ENCODE peak calls at places on chromosomes 7 and 10, in ten cellular contexts. V, Y, T, N, U, K, S, G, W and H are unnamed samples. For H3K4me1, the result is how much of the 10 kb centered on the place peaks cover.

GRCh38 chr7:24435002-24435401 is 138.2 kb upstream of the PALS2 start:
- DNase-seq in V (no peak), Y (no peak), T (no peak), N (no peak), U (no peak), K (no peak), S (peak), G (no peak), W (no peak), H (no peak)

GRCh38 chr10:16945566-16945965 is 128.3 kb upstream of the RSU1 start:
- DNase-seq in V (no peak), Y (no peak), T (no peak), N (no peak), U (no peak), K (no peak), S (no peak), G (no peak), W (no peak), H (no peak)

GRCh38 chr7:32335107-32335506 is 155.1 kb downstream of the LSM5 start:
- DNase-seq in V (no peak), Y (no peak), T (no peak), N (no peak), U (peak), K (no peak), S (no peak), G (no peak), W (no peak), H (no peak)

GRCh38 chr10:74558403-74558802 is 268.0 kb upstream of the KAT6B start:
- DNase-seq in V (no peak), Y (no peak), T (no peak), N (no peak), U (no peak), K (no peak), S (no peak), G (no peak), W (no peak), H (no peak)

GRCh38 chr10:86668297-86669165 is at the start of gene LDB3:
- DNase-seq in V (peak), Y (peak), T (no peak), N (peak), U (no peak), K (peak), S (peak), G (peak), W (peak), H (peak)

GRCh38 chr10:70334526-70335245 is 47.7 kb downstream of the LRRC20 start:
- DNase-seq in V (no peak), Y (no peak), T (no peak), N (no peak), U (no peak), K (no peak), S (no peak), G (no peak), W (no peak), H (no peak)

GRCh38 chr7:95905165-95905564 is 132.8 kb downstream of the DYNC1I1 start:
- DNase-seq in V (no peak), Y (no peak), T (no peak), N (no peak), U (peak), K (no peak), S (no peak), G (no peak), W (no peak), H (no peak)

GRCh38 chr7:106824458-106824857 is 40.6 kb upstream of the PIK3CG start:
- DNase-seq in V (no peak), Y (no peak), T (no peak), N (peak), U (no peak), K (no peak), S (no peak), G (no peak), W (no peak), H (no peak)

GRCh38 chr10:60564475-60564874 is 174.8 kb upstream of the ANK3 start:
- DNase-seq in V (no peak), Y (no peak), T (no peak), N (no peak), U (no peak), K (no peak), S (no peak), G (peak), W (no peak), H (no peak)

GRCh38 chr7:147981072-147981813 is 609.3 kb upstream of the C7orf33 start:
- DNase-seq in V (no peak), Y (no peak), T (no peak), N (no peak), U (peak), K (no peak), S (no peak), G (no peak), W (no peak), H (no peak)

GRCh38 chr7:155456772-155457543 is 971 bp upstream of the EN2 start:
- DNase-seq in V (peak), Y (peak), T (peak), N (no peak), U (no peak), K (peak), S (no peak), G (peak), W (peak), H (no peak)

GRCh38 chr7:137692399-137692798 is 154.4 kb downstream of the DGKI start:
- DNase-seq in V (no peak), Y (no peak), T (no peak), N (no peak), U (no peak), K (no peak), S (no peak), G (no peak), W (no peak), H (no peak)

DNA sequence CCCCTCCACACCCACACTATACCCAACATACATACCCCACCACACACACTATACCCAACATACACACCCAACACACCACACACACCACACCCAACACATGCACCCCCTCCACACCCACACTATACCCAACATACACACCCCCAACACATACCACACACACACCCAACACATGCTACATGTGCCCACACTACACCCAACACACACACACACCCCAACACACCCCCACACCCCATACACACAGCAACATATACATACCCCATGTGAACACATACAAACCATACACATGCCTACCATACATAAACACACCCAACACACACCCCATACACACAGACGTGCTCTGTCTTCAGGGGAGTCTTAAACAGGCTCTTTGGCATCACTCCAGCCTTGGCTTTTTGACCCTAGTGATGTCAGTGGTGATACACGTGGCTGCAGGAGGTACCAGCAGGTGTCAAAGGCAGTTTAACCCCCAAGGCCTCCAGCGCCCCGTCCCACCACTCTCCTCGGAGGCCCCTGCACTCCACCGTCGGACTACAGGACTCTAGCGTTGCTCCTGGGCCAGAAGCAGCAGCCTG is 73.4 kb downstream of the HIPK2 start:
- DNase-seq in V (no peak), Y (no peak), T (no peak), N (no peak), U (no peak), K (no peak), S (no peak), G (no peak), W (no peak), H (no peak)
- H3K4me1 ChIP-seq in V (under half), Y (half or more), T (under half), N (under half), U (under half), K (under half), S (under half), G (under half), W (under half), H (under half)

GRCh38 chr7:30433506-30433905 is 45.1 kb downstream of the NOD1 start:
- DNase-seq in V (no peak), Y (no peak), T (no peak), N (no peak), U (no peak), K (no peak), S (no peak), G (no peak), W (no peak), H (no peak)

GRCh38 chr7:30428586-30429530 is 49.7 kb downstream of the NOD1 start:
- DNase-seq in V (no peak), Y (no peak), T (no peak), N (no peak), U (no peak), K (no peak), S (no peak), G (no peak), W (no peak), H (no peak)

GRCh38 chr7:30430300-30430699 is 48.3 kb downstream of the NOD1 start:
- DNase-seq in V (no peak), Y (no peak), T (no peak), N (no peak), U (no peak), K (no peak), S (no peak), G (no peak), W (no peak), H (no peak)

GRCh38 chr7:30433082-30433481 is 45.5 kb downstream of the NOD1 start:
- DNase-seq in V (peak), Y (peak), T (no peak), N (no peak), U (no peak), K (peak), S (no peak), G (peak), W (no peak), H (no peak)

DNA sequence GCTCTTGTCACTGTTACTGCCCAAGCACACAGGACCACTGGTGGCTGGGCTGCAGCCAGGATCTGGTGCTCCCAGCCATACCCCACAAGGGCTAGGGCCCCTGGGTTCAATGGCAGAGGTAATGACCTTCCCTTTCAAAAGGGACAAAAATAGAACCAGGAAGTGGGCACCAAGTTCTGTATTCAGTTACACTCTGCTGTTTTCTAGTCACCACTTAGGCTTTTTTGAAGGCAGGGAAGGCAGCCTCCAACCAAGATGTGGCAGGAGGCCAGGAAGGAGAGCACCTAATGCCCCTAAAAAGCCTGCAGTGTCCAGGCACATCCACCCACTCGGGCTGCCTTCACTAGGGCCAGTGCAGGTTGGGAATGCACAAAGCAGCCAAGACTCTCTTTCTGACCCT is 47.8 kb downstream of the NOD1 start:
- DNase-seq in V (no peak), Y (no peak), T (no peak), N (no peak), U (no peak), K (no peak), S (peak), G (no peak), W (no peak), H (no peak)
- H3K27ac ChIP-seq in V (peak), Y (no peak), T (peak), N (no peak), U (peak), K (peak), S (no peak), G (no peak), W (no peak), H (no peak)

DNA sequence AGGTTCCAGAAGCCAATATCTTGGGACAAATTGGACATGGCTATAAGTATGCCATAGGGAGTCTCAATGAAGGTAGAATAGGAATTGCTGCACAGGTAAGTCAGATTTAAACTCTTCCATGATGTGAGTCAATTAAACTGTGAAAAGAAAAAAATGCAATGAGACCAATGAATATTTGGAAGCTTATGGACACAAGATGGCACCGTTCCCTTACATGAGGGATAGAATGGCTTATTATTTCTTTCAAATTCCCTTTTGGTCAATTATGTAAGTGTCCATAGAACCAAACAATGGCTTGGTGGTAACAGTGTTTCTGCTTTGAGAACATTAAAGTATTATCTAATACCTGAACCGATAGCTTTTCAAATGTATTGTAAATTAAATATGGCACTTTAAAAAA is 35.6 kb downstream of the ACADSB start:
- DNase-seq in V (no peak), Y (no peak), T (no peak), N (peak), U (no peak), K (no peak), S (no peak), G (peak), W (no peak), H (peak)
- H3K4me3 ChIP-seq in V (no peak), Y (no peak), T (no peak), N (no peak), U (no peak), K (no peak), S (no peak), G (no peak), W (no peak), H (no peak)

DNA sequence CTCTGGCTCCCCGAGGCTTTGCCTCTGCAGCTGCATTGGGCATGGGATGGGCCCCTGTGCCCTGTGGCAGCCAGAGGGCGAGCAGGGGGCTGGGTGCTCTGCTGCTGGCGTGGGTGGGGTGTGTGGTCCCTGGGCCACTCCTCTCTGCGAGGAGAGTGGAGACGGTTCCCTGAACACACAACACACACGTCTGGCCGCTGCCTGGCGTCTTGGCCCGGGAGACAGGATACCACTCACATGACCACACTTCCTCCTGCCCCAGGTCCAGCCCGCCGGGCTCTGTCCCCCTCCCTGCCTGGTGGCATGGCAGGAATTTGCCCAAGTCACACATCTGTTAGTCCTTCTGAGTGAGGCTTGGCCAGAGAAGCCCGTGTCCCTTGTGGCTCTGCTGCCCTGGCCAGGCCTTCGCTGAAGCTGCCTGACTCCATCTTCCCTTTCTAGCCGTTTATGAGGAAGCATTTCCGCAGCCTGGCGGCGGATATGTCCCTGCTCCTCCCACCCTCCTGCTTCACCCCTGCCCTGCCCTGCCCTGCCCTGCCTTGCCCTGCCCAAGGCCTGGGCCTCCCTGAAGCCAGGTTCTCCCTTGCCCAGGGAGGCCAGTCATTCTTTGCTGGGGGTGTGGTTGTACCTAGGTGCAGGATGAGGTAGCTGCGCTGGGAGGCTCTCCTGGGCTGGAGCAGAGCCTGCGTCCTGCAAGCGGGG is 3.0 kb downstream of the BRI3 start:
- DNase-seq in V (peak), Y (peak), T (no peak), N (peak), U (peak), K (peak), S (no peak), G (peak), W (peak), H (peak)
- H3K4me1 ChIP-seq in V (under half), Y (half or more), T (half or more), N (half or more), U (half or more), K (half or more), S (under half), G (under half), W (under half), H (half or more)

DNA sequence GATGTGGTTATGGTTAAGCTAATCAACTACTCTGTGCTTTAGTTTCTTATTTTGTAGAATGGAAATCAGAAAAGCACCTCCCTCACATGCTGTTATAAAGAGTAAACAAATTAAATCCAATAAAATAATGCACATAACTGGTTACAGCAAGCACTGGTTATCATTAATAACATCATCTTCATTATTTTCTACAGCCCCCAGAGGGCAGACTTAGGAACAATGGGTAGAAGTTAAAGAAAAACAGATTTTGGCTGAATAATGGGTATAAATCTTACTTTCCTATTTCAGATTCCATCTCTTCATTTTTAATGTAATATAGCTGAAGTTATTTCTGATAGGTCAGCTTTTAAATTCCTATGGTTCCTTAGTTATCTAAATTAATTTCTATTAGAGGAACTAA is 126.5 kb downstream of the DOCK4 start:
- DNase-seq in V (no peak), Y (no peak), T (no peak), N (no peak), U (no peak), K (no peak), S (no peak), G (peak), W (no peak), H (no peak)
- H3K27ac ChIP-seq in V (no peak), Y (no peak), T (peak), N (no peak), U (no peak), K (no peak), S (no peak), G (no peak), W (no peak), H (no peak)

GRCh38 chr7:121393005-121393366 is 3.1 kb downstream of the FAM3C start:
- DNase-seq in V (no peak), Y (no peak), T (no peak), N (no peak), U (no peak), K (no peak), S (no peak), G (no peak), W (no peak), H (no peak)
- H3K4me3 ChIP-seq in V (no peak), Y (no peak), T (no peak), N (no peak), U (no peak), K (no peak), S (no peak), G (no peak), W (no peak), H (no peak)

GRCh38 chr10:95533590-95533989 is 27.6 kb downstream of the SORBS1 start:
- DNase-seq in V (no peak), Y (no peak), T (no peak), N (no peak), U (no peak), K (no peak), S (no peak), G (no peak), W (no peak), H (no peak)

GRCh38 chr10:95537543-95537930 is 23.6 kb downstream of the SORBS1 start:
- DNase-seq in V (no peak), Y (no peak), T (no peak), N (peak), U (no peak), K (no peak), S (no peak), G (no peak), W (no peak), H (no peak)

GRCh38 chr10:95536894-95537542 is 24.2 kb downstream of the SORBS1 start:
- DNase-seq in V (no peak), Y (no peak), T (no peak), N (no peak), U (no peak), K (no peak), S (no peak), G (no peak), W (no peak), H (no peak)

GRCh38 chr10:95532536-95532935 is 28.6 kb downstream of the SORBS1 start:
- DNase-seq in V (no peak), Y (no peak), T (no peak), N (no peak), U (no peak), K (no peak), S (no peak), G (no peak), W (no peak), H (no peak)

DNA sequence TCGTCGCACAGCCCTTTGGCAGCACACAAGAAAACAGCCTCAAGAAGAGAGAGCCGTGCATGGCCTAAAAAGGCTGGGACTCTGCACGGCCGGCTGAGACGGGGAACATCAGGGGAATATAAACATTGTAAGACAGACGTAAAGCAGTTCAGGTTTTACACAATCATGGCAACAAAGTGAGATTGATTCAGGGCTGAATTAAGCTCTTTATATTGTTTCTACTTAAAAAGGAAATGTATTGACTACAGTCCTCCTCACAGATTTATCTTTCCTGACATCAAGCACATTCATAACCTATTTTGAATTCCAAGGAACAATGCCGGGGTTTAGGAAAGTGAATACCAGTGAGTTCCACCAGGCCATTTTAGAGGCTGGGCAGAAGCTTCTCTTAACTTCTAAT is 25.2 kb downstream of the SORBS1 start:
- DNase-seq in V (no peak), Y (no peak), T (no peak), N (no peak), U (no peak), K (peak), S (no peak), G (peak), W (no peak), H (peak)
- H3K4me1 ChIP-seq in V (under half), Y (half or more), T (under half), N (under half), U (half or more), K (half or more), S (under half), G (under half), W (under half), H (under half)